ENCODE peak calls at places on chromosome 1, in six cellular contexts. G is progenitor cell of endocrine pancreas, L is HT1080, O is adipocyte, F is right cardiac atrium, Z is astrocyte of the spinal cord. W is an unnamed sample.

GRCh38 chr1:21899972-21900371 is 37.1 kb downstream of the HSPG2 start:
- DNase-seq in G (no peak), L (no peak), O (no peak), F (peak), Z (no peak), W (no peak)

GRCh38 chr1:232880354-232880753 is 70.1 kb upstream of the NTPCR start:
- DNase-seq in G (no peak), L (peak), O (peak), F (peak), Z (peak), W (peak)

GRCh38 chr1:111743679-111744101 is 4.5 kb upstream of the INKA2 start:
- DNase-seq in G (no peak), L (peak), O (peak), F (peak), Z (no peak), W (no peak)

GRCh38 chr1:9759939-9760338 is 63.8 kb downstream of the CLSTN1 start:
- DNase-seq in G (no peak), L (no peak), O (no peak), F (no peak), Z (no peak), W (no peak)

GRCh38 chr1:95309031-95309459 is 75.0 kb downstream of the RWDD3 start:
- DNase-seq in G (peak), L (no peak), O (peak), F (peak), Z (peak), W (peak)

GRCh38 chr1:59814180-59814900 is 409 bp upstream of the HOOK1 start:
- DNase-seq in G (peak), L (no peak), O (no peak), F (peak), Z (peak), W (no peak)

GRCh38 chr1:202007703-202008489 is 2.5 kb upstream of the ELF3 start:
- DNase-seq in G (peak), L (no peak), O (peak), F (no peak), Z (no peak), W (peak)

GRCh38 chr1:197838836-197839235 is 63.6 kb upstream of the DENND1B start:
- DNase-seq in G (no peak), L (peak), O (peak), F (no peak), Z (peak), W (peak)

GRCh38 chr1:35768350-35769187 is 1.2 kb downstream of the CLSPN start:
- DNase-seq in G (no peak), L (no peak), O (peak), F (no peak), Z (peak), W (no peak)

GRCh38 chr1:199751962-199752687 is 275.4 kb upstream of the NR5A2 start:
- DNase-seq in G (no peak), L (no peak), O (no peak), F (no peak), Z (no peak), W (no peak)

GRCh38 chr1:85319931-85320330 is 43.5 kb upstream of the BCL10 start:
- DNase-seq in G (no peak), L (no peak), O (no peak), F (no peak), Z (no peak), W (no peak)

GRCh38 chr1:169682077-169682476 is 29.3 kb downstream of the SELL start:
- DNase-seq in G (no peak), L (no peak), O (no peak), F (no peak), Z (no peak), W (no peak)

GRCh38 chr1:235304549-235305451 is 23.2 kb downstream of the ARID4B start:
- DNase-seq in G (no peak), L (no peak), O (no peak), F (no peak), Z (no peak), W (no peak)

GRCh38 chr1:110460253-110461220 is 9.6 kb downstream of the PROK1 start:
- DNase-seq in G (peak), L (peak), O (peak), F (peak), Z (peak), W (peak)

GRCh38 chr1:233561708-233562426 is 52.0 kb upstream of the KCNK1 start:
- DNase-seq in G (no peak), L (no peak), O (no peak), F (no peak), Z (no peak), W (no peak)

GRCh38 chr1:156090138-156090821 is 8.0 kb upstream of the MEX3A start:
- DNase-seq in G (no peak), L (no peak), O (no peak), F (no peak), Z (no peak), W (no peak)

GRCh38 chr1:70906790-70907189 is 140.8 kb downstream of the PTGER3 start:
- DNase-seq in G (no peak), L (no peak), O (no peak), F (no peak), Z (no peak), W (no peak)

GRCh38 chr1:15210651-15211390 is 36.2 kb upstream of the FHAD1 start:
- DNase-seq in G (no peak), L (no peak), O (peak), F (no peak), Z (no peak), W (no peak)

GRCh38 chr1:223345720-223346119 is 18.3 kb downstream of the SUSD4 start:
- DNase-seq in G (no peak), L (no peak), O (no peak), F (no peak), Z (no peak), W (no peak)

GRCh38 chr1:22851517-22851916 is 121.1 kb downstream of the LACTBL1 start:
- DNase-seq in G (no peak), L (no peak), O (no peak), F (no peak), Z (no peak), W (no peak)

GRCh38 chr1:118636004-118636403 is 352.1 kb downstream of the TBX15 start:
- DNase-seq in G (no peak), L (no peak), O (no peak), F (no peak), Z (no peak), W (no peak)

GRCh38 chr1:45974541-45975269 is 157.7 kb downstream of the PIK3R3 start:
- DNase-seq in G (no peak), L (no peak), O (peak), F (no peak), Z (peak), W (peak)

W was measured in A172.